ENCODE peak calls at places on chromosomes 3 and 15, in nine cellular contexts. One of them, this sample, is unnamed.

GRCh38 chr15:33140326-33140725 is 54.2 kb downstream of the FMN1 start:
- DNase-seq in left ventricle myocardium inferior: no peak
- DNase-seq in AG04450: no peak
- DNase-seq in PC-3: no peak
- DNase-seq in RPMI7951: no peak
- DNase-seq in IMR-90: no peak
- DNase-seq in HFFc6: no peak
- DNase-seq in smooth muscle cell of the brain vasculature: no peak
- DNase-seq in Kasumi-1: no peak
- DNase-seq in this sample: no peak

GRCh38 chr3:17195192-17195611 is 310.4 kb downstream of the PLCL2 start:
- DNase-seq in left ventricle myocardium inferior: no peak
- DNase-seq in AG04450: no peak
- DNase-seq in PC-3: no peak
- DNase-seq in RPMI7951: no peak
- DNase-seq in IMR-90: peak; percentile 29
- DNase-seq in HFFc6: no peak
- DNase-seq in smooth muscle cell of the brain vasculature: peak; percentile 75
- DNase-seq in Kasumi-1: no peak
- DNase-seq in this sample: no peak

GRCh38 chr3:121918779-121919483 is 24.7 kb downstream of the SLC15A2 start:
- DNase-seq in left ventricle myocardium inferior: no peak
- DNase-seq in AG04450: peak; percentile 13
- DNase-seq in PC-3: no peak
- DNase-seq in RPMI7951: peak; percentile 49
- DNase-seq in IMR-90: peak; percentile 74
- DNase-seq in HFFc6: peak; percentile 24
- DNase-seq in smooth muscle cell of the brain vasculature: no peak
- DNase-seq in Kasumi-1: no peak
- DNase-seq in this sample: no peak

GRCh38 chr3:62873672-62874397 is 1.4 kb downstream of the CADPS start:
- DNase-seq in left ventricle myocardium inferior: peak; percentile 58
- DNase-seq in AG04450: no peak
- DNase-seq in PC-3: no peak
- DNase-seq in RPMI7951: peak; percentile 29
- DNase-seq in IMR-90: no peak
- DNase-seq in HFFc6: no peak
- DNase-seq in smooth muscle cell of the brain vasculature: no peak
- DNase-seq in Kasumi-1: no peak
- DNase-seq in this sample: peak; percentile 77

GRCh38 chr3:131349946-131350347 is 31.6 kb upstream of the NUDT16 start:
- DNase-seq in left ventricle myocardium inferior: peak; percentile 35
- DNase-seq in AG04450: peak; percentile 24
- DNase-seq in PC-3: peak; percentile 89
- DNase-seq in RPMI7951: peak; percentile 95
- DNase-seq in IMR-90: peak; percentile 70
- DNase-seq in HFFc6: peak; percentile 89
- DNase-seq in smooth muscle cell of the brain vasculature: peak; percentile 28
- DNase-seq in Kasumi-1: no peak
- DNase-seq in this sample: peak; percentile 47

GRCh38 chr15:59616390-59616789 is 4.8 kb downstream of the GCNT3 start:
- DNase-seq in left ventricle myocardium inferior: no peak
- DNase-seq in AG04450: no peak
- DNase-seq in PC-3: peak; percentile 32
- DNase-seq in RPMI7951: no peak
- DNase-seq in IMR-90: no peak
- DNase-seq in HFFc6: no peak
- DNase-seq in smooth muscle cell of the brain vasculature: no peak
- DNase-seq in Kasumi-1: no peak
- DNase-seq in this sample: no peak

GRCh38 chr3:43185256-43185655 is 79.4 kb upstream of the POMGNT2 start:
- DNase-seq in left ventricle myocardium inferior: no peak
- DNase-seq in AG04450: no peak
- DNase-seq in PC-3: no peak
- DNase-seq in RPMI7951: no peak
- DNase-seq in IMR-90: no peak
- DNase-seq in HFFc6: no peak
- DNase-seq in smooth muscle cell of the brain vasculature: no peak
- DNase-seq in Kasumi-1: no peak
- DNase-seq in this sample: no peak

GRCh38 chr3:170809021-170809974 is 60.7 kb downstream of the RPL22L1 start:
- DNase-seq in left ventricle myocardium inferior: no peak
- DNase-seq in AG04450: peak; percentile 48
- DNase-seq in PC-3: peak; percentile 95
- DNase-seq in RPMI7951: peak; percentile 90
- DNase-seq in IMR-90: peak; percentile 83
- DNase-seq in HFFc6: peak; percentile 74
- DNase-seq in smooth muscle cell of the brain vasculature: peak; percentile 57
- DNase-seq in Kasumi-1: peak; percentile 67
- DNase-seq in this sample: no peak

GRCh38 chr15:50774450-50774849 is 8.9 kb upstream of the SPPL2A start:
- DNase-seq in left ventricle myocardium inferior: no peak
- DNase-seq in AG04450: no peak
- DNase-seq in PC-3: no peak
- DNase-seq in RPMI7951: no peak
- DNase-seq in IMR-90: peak; percentile 58
- DNase-seq in HFFc6: no peak
- DNase-seq in smooth muscle cell of the brain vasculature: no peak
- DNase-seq in Kasumi-1: no peak
- DNase-seq in this sample: no peak

GRCh38 chr15:97692317-97693015 is 268.0 kb upstream of the ARRDC4 start:
- DNase-seq in left ventricle myocardium inferior: no peak
- DNase-seq in AG04450: no peak
- DNase-seq in PC-3: no peak
- DNase-seq in RPMI7951: no peak
- DNase-seq in IMR-90: no peak
- DNase-seq in HFFc6: no peak
- DNase-seq in smooth muscle cell of the brain vasculature: no peak
- DNase-seq in Kasumi-1: peak; percentile 80
- DNase-seq in this sample: peak; percentile 29

GRCh38 chr3:142931222-142931621 is 32.3 kb downstream of the PAQR9 start:
- DNase-seq in left ventricle myocardium inferior: no peak
- DNase-seq in AG04450: no peak
- DNase-seq in PC-3: peak; percentile 21
- DNase-seq in RPMI7951: peak; percentile 18
- DNase-seq in IMR-90: no peak
- DNase-seq in HFFc6: no peak
- DNase-seq in smooth muscle cell of the brain vasculature: no peak
- DNase-seq in Kasumi-1: peak; percentile 10
- DNase-seq in this sample: no peak

GRCh38 chr15:41656188-41656587 is 4.0 kb upstream of the MGA start:
- DNase-seq in left ventricle myocardium inferior: no peak
- DNase-seq in AG04450: no peak
- DNase-seq in PC-3: no peak
- DNase-seq in RPMI7951: peak; percentile 27
- DNase-seq in IMR-90: peak; percentile 44
- DNase-seq in HFFc6: no peak
- DNase-seq in smooth muscle cell of the brain vasculature: no peak
- DNase-seq in Kasumi-1: no peak
- DNase-seq in this sample: no peak

GRCh38 chr3:4770561-4770960 is 208.7 kb upstream of the BHLHE40 start:
- DNase-seq in left ventricle myocardium inferior: no peak
- DNase-seq in AG04450: no peak
- DNase-seq in PC-3: no peak
- DNase-seq in RPMI7951: no peak
- DNase-seq in IMR-90: no peak
- DNase-seq in HFFc6: no peak
- DNase-seq in smooth muscle cell of the brain vasculature: no peak
- DNase-seq in Kasumi-1: no peak
- DNase-seq in this sample: no peak

GRCh38 chr3:78041486-78041885 is 1001.6 kb downstream of the ROBO2 start:
- DNase-seq in left ventricle myocardium inferior: no peak
- DNase-seq in AG04450: no peak
- DNase-seq in PC-3: peak; percentile 71
- DNase-seq in RPMI7951: no peak
- DNase-seq in IMR-90: peak; percentile 10
- DNase-seq in HFFc6: no peak
- DNase-seq in smooth muscle cell of the brain vasculature: no peak
- DNase-seq in Kasumi-1: no peak
- DNase-seq in this sample: no peak

GRCh38 chr15:66214236-66214635 is 39.3 kb downstream of the MEGF11 start:
- DNase-seq in left ventricle myocardium inferior: no peak
- DNase-seq in AG04450: no peak
- DNase-seq in PC-3: no peak
- DNase-seq in RPMI7951: no peak
- DNase-seq in IMR-90: no peak
- DNase-seq in HFFc6: no peak
- DNase-seq in smooth muscle cell of the brain vasculature: no peak
- DNase-seq in Kasumi-1: no peak
- DNase-seq in this sample: no peak

GRCh38 chr3:111571272-111571671 is 23.9 kb downstream of the ZBED2 start:
- DNase-seq in left ventricle myocardium inferior: no peak
- DNase-seq in AG04450: no peak
- DNase-seq in PC-3: no peak
- DNase-seq in RPMI7951: no peak
- DNase-seq in IMR-90: no peak
- DNase-seq in HFFc6: no peak
- DNase-seq in smooth muscle cell of the brain vasculature: no peak
- DNase-seq in Kasumi-1: no peak
- DNase-seq in this sample: no peak

GRCh38 chr3:167032267-167032876 is 347.7 kb downstream of the ZBBX start:
- DNase-seq in left ventricle myocardium inferior: no peak
- DNase-seq in AG04450: peak; percentile 41
- DNase-seq in PC-3: peak; percentile 83
- DNase-seq in RPMI7951: peak; percentile 50
- DNase-seq in IMR-90: peak; percentile 39
- DNase-seq in HFFc6: peak; percentile 3
- DNase-seq in smooth muscle cell of the brain vasculature: peak; percentile 13
- DNase-seq in Kasumi-1: peak; percentile 77
- DNase-seq in this sample: no peak

GRCh38 chr3:12662593-12663310 is 1.2 kb downstream of the RAF1 start:
- DNase-seq in left ventricle myocardium inferior: peak; percentile 34
- DNase-seq in AG04450: no peak
- DNase-seq in PC-3: peak; percentile 45
- DNase-seq in RPMI7951: peak; percentile 51
- DNase-seq in IMR-90: peak; percentile 55
- DNase-seq in HFFc6: peak; percentile 22
- DNase-seq in smooth muscle cell of the brain vasculature: no peak
- DNase-seq in Kasumi-1: peak; percentile 49
- DNase-seq in this sample: peak; percentile 55

GRCh38 chr15:75451202-75451673 is 252 bp downstream of the SIN3A start:
- DNase-seq in left ventricle myocardium inferior: no peak
- DNase-seq in AG04450: no peak
- DNase-seq in PC-3: no peak
- DNase-seq in RPMI7951: no peak
- DNase-seq in IMR-90: no peak
- DNase-seq in HFFc6: no peak
- DNase-seq in smooth muscle cell of the brain vasculature: no peak
- DNase-seq in Kasumi-1: no peak
- DNase-seq in this sample: no peak

GRCh38 chr3:112647122-112647521 is 6.2 kb upstream of the CCDC80 start:
- DNase-seq in left ventricle myocardium inferior: no peak
- DNase-seq in AG04450: peak; percentile 61
- DNase-seq in PC-3: peak; percentile 91
- DNase-seq in RPMI7951: peak; percentile 89
- DNase-seq in IMR-90: peak; percentile 85
- DNase-seq in HFFc6: peak; percentile 74
- DNase-seq in smooth muscle cell of the brain vasculature: no peak
- DNase-seq in Kasumi-1: no peak
- DNase-seq in this sample: no peak

GRCh38 chr15:84752700-84753099 is 4.3 kb downstream of the ZNF592 start:
- DNase-seq in left ventricle myocardium inferior: no peak
- DNase-seq in AG04450: no peak
- DNase-seq in PC-3: peak; percentile 51
- DNase-seq in RPMI7951: peak; percentile 67
- DNase-seq in IMR-90: peak; percentile 50
- DNase-seq in HFFc6: peak; percentile 38
- DNase-seq in smooth muscle cell of the brain vasculature: no peak
- DNase-seq in Kasumi-1: no peak
- DNase-seq in this sample: no peak

GRCh38 chr3:188926141-188926540 is 245.6 kb upstream of the TPRG1 start:
- DNase-seq in left ventricle myocardium inferior: no peak
- DNase-seq in AG04450: no peak
- DNase-seq in PC-3: no peak
- DNase-seq in RPMI7951: no peak
- DNase-seq in IMR-90: peak; percentile 24
- DNase-seq in HFFc6: no peak
- DNase-seq in smooth muscle cell of the brain vasculature: no peak
- DNase-seq in Kasumi-1: no peak
- DNase-seq in this sample: no peak